ENCODE peak calls at places on chromosomes 3 and 15, in seven cellular contexts. G, W, K, C, H, V and X are unnamed samples.

GRCh38 chr3:57011022-57011421 is 49.4 kb upstream of the SPATA12 start:
- DNase-seq in H (no peak), G (no peak), C (no peak), W (no peak), V (no peak), K (no peak), X (no peak)

GRCh38 chr3:141278196-141279073 is 46.8 kb downstream of the PXYLP1 start:
- DNase-seq in W (no peak), V (no peak), H (no peak), G (no peak), K (no peak), C (no peak), X (no peak)

GRCh38 chr3:126540342-126540849 is 16.4 kb downstream of the CHST13 start:
- DNase-seq in H (peak), W (no peak), C (peak), V (peak), K (no peak), G (no peak), X (peak)

GRCh38 chr3:84074767-84075166 is 884.0 kb upstream of the CADM2 start:
- DNase-seq in G (no peak), K (no peak), V (no peak), H (no peak), C (no peak), W (peak), X (no peak)

GRCh38 chr3:133655731-133656130 is 6.0 kb downstream of the TOPBP1 start:
- DNase-seq in G (no peak), H (no peak), V (no peak), K (no peak), W (no peak), C (no peak), X (no peak)

GRCh38 chr15:61871926-61872522 is 188.2 kb downstream of the VPS13C start:
- DNase-seq in V (no peak), C (no peak), K (no peak), H (peak), W (no peak), G (no peak), X (no peak)

GRCh38 chr3:149506965-149507364 is 32.5 kb downstream of the TM4SF4 start:
- DNase-seq in K (no peak), C (no peak), H (no peak), G (no peak), W (no peak), V (no peak), X (no peak)

GRCh38 chr15:80636675-80637074 is 58.4 kb upstream of the ABHD17C start:
- DNase-seq in K (no peak), H (no peak), C (no peak), G (peak), V (peak), W (no peak), X (no peak)

GRCh38 chr3:126743350-126743749 is 39.3 kb downstream of the CHCHD6 start:
- DNase-seq in W (no peak), C (no peak), V (no peak), H (no peak), G (no peak), K (no peak), X (no peak)

GRCh38 chr3:158918008-158918407 is 116.2 kb downstream of the MFSD1 start:
- DNase-seq in K (peak), H (peak), C (peak), G (peak), W (no peak), V (peak), X (peak)

GRCh38 chr3:17670749-17671148 is 71.7 kb downstream of the TBC1D5 start:
- DNase-seq in H (no peak), W (no peak), K (no peak), G (no peak), C (no peak), V (no peak), X (no peak)

GRCh38 chr3:45499529-45499928 is 95.0 kb upstream of the LIMD1 start:
- DNase-seq in K (no peak), W (no peak), H (peak), G (no peak), V (no peak), C (no peak), X (no peak)

GRCh38 chr3:179801263-179801662 is 148.4 kb downstream of the USP13 start:
- DNase-seq in V (no peak), K (no peak), G (no peak), H (no peak), C (no peak), W (no peak), X (no peak)

GRCh38 chr3:183618542-183618941 is 16.9 kb upstream of the KLHL24 start:
- DNase-seq in K (peak), V (no peak), W (no peak), G (no peak), C (no peak), H (no peak), X (no peak)

GRCh38 chr3:16050641-16051467 is 123.6 kb upstream of the GALNT15 start:
- DNase-seq in H (no peak), V (peak), C (no peak), K (no peak), W (no peak), G (no peak), X (no peak)

GRCh38 chr15:72070817-72071447 is 47.0 kb downstream of the MYO9A start:
- DNase-seq in C (no peak), K (no peak), H (no peak), G (no peak), V (no peak), W (no peak), X (no peak)

GRCh38 chr3:152399374-152399773 is 130.6 kb downstream of the MBNL1 start:
- DNase-seq in V (peak), H (no peak), G (no peak), C (no peak), W (no peak), K (no peak), X (no peak)

GRCh38 chr15:77715860-77716259 is 83.1 kb upstream of the LINGO1 start:
- DNase-seq in C (no peak), G (no peak), W (no peak), H (no peak), K (no peak), V (no peak), X (no peak)

GRCh38 chr3:32436816-32437189 is 45.1 kb downstream of the CMTM7 start:
- DNase-seq in W (no peak), V (no peak), H (no peak), K (no peak), C (no peak), G (no peak), X (no peak)

GRCh38 chr3:16060945-16061344 is 113.5 kb upstream of the GALNT15 start:
- DNase-seq in V (no peak), W (no peak), C (no peak), G (no peak), H (no peak), K (no peak), X (no peak)

GRCh38 chr3:129485681-129486056 is 42.8 kb upstream of the RHO start:
- DNase-seq in H (no peak), V (peak), G (peak), K (peak), W (no peak), C (no peak), X (peak)

GRCh38 chr3:128458746-128459450 is 7.8 kb downstream of the DNAJB8 start:
- DNase-seq in W (no peak), V (no peak), H (no peak), C (no peak), K (no peak), G (no peak), X (no peak)

GRCh38 chr15:48059786-48060185 is 61.0 kb upstream of the SLC24A5 start:
- DNase-seq in V (peak), W (no peak), C (no peak), H (no peak), K (no peak), G (peak), X (no peak)

GRCh38 chr3:127794402-127794801 is 27.9 kb downstream of the MGLL start:
- DNase-seq in K (no peak), G (no peak), V (no peak), H (no peak), C (no peak), W (no peak), X (no peak)

GRCh38 chr3:20040476-20041196 is 390 bp downstream of the KAT2B start:
- DNase-seq in V (peak), C (no peak), H (peak), G (peak), W (no peak), K (peak), X (peak)

GRCh38 chr3:128559486-128560225 is 66.7 kb upstream of the GATA2 start:
- DNase-seq in C (no peak), V (peak), H (no peak), G (peak), K (no peak), W (no peak), X (no peak)

GRCh38 chr3:56790016-56790950 is 11.5 kb downstream of the ARHGEF3 start:
- DNase-seq in K (no peak), W (no peak), G (no peak), V (no peak), H (no peak), C (no peak), X (no peak)

GRCh38 chr15:67828969-67829646 is 3.8 kb downstream of the SKOR1 start:
- DNase-seq in K (no peak), C (no peak), G (no peak), W (no peak), H (no peak), V (no peak), X (no peak)
- H3K4me3 ChIP-seq in K (peak), C (no peak), G (no peak), W (no peak), H (no peak), V (no peak), X (no peak)

DNA sequence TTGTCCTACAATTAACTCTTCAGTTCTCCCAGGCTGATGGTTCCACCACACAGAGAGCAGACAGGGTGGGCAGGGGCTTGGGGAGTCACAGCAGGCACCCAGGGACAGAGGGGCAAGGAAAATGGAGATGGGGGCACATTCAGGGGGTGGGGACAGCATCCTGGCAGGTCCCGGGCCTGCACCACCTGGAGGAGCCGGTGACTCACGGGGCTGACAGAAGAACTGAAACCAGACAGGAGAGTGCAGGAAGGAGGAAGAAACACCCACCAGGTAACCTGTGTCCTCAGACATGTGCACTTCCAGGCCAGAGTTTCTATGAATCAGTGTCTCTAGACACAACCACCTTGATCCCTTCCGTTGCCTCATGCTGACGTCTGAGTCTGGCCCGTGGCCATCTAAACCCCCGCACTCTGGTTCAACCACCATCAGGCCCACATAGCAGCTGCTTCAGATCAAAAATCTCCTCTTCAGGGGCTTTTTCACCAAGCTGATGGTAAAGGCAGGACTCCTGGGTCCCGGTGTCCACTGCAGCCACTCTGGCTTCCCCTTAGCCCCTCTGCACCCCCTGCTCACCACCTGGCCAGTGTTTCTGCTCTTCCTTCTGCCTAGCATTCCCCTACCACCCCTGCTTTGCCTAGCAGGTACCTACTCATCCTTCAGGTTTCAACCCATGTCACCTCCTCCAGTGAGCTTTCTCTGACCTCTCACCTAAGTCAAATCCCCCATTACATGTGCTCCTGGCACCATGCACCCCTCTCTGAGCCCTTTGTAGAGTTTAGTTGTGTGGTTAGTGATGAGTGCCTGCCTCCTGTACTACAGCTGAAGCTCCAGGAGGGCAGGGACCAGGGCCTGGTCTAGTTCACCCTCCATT is 16.5 kb upstream of the CYP11A1 start:
- DNase-seq in H (peak), W (peak), V (no peak), G (peak), K (no peak), C (no peak), X (peak)
- TF ChIP-seq POLR2AphosphoS5 in H (peak), W (peak), V (no peak), G (no peak), K (no peak), C (no peak), X (no peak)

GRCh38 chr15:43879386-43880355 is 52.9 kb downstream of the WDR76 start:
- DNase-seq in G (no peak), V (no peak), C (no peak), W (no peak), K (no peak), H (no peak), X (no peak)
- H3K4me3 ChIP-seq in G (no peak), V (no peak), C (no peak), W (no peak), K (no peak), H (no peak), X (no peak)

GRCh38 chr3:146466596-146466995 is 2.8 kb downstream of the PLSCR2 start:
- DNase-seq in C (no peak), W (no peak), V (no peak), H (no peak), G (no peak), K (no peak), X (no peak)

GRCh38 chr3:146470424-146470990 is 1.1 kb upstream of the PLSCR2 start:
- DNase-seq in H (no peak), C (no peak), W (no peak), G (no peak), V (no peak), K (no peak), X (no peak)

GRCh38 chr3:146469206-146470017 is at the start of gene PLSCR2:
- DNase-seq in W (peak), G (peak), C (no peak), K (no peak), V (peak), H (no peak), X (peak)

GRCh38 chr3:146465713-146466465 is 3.5 kb downstream of the PLSCR2 start:
- DNase-seq in H (no peak), G (no peak), V (no peak), C (no peak), W (no peak), K (no peak), X (no peak)

DNA sequence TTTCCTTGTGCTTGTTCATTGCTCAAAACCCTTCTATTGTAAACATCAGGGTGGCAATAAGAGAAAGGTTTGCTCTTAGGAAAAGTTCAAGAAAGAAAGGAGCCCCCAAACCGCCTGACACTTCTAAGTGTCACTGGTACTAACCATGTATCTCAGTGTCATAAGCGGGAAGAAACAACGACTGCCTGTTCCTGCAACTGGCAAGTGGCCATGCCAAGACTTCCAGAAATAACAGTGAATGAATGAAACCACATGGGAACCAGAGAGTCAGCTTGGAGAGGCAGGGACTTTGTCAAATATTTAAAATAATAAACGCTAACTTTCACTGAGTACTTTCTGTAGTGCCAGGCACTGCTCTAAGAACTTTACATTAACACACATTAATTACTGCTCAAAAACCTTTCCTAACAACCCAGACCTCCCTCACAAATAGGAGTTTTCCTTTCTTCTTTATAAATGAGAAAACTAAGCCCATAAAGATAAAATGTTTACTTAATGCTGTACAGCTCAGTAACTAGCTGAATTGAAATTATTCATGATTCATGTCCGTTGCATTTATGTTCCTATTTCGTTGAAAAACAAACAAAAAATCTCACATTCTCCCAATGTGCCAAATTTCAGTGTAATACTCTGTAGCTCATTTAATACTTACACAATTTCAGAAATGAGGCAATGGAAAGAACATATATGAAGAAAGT is 978 bp downstream of the PLSCR2 start:
- DNase-seq in K (no peak), C (no peak), V (no peak), G (no peak), W (no peak), H (no peak), X (no peak)
- TF ChIP-seq POLR2AphosphoS5 in K (no peak), C (no peak), V (no peak), G (no peak), W (no peak), H (no peak), X (no peak)